ENCODE peak calls at places on chromosomes 4 and X, in six cellular contexts. H is K562, F is A549, I is H1, U is HepG2, K is GM12878. E is an unnamed sample.

GRCh38 chrX:1072637-1073377 is 139.6 kb downstream of the CRLF2 start:
- DNase-seq in U (peak; percentile 10), K (no peak), H (peak; percentile 38), I (peak; percentile 15), F (no peak), E (no peak)

GRCh38 chr4:81827568-81828202 is 356.0 kb upstream of the RASGEF1B start:
- DNase-seq in H (no peak), K (peak; percentile 20), U (no peak), I (no peak), F (no peak), E (no peak)

GRCh38 chr4:102620697-102621497 is 119.7 kb downstream of the NFKB1 start:
- DNase-seq in K (no peak), I (no peak), F (peak; percentile 82), H (peak; percentile 53), U (peak; percentile 92), E (peak; percentile 33)

GRCh38 chr4:153973942-153974341 is 185.1 kb upstream of the SFRP2 start:
- DNase-seq in F (no peak), H (no peak), U (no peak), K (no peak), I (no peak), E (no peak)

GRCh38 chr4:154574311-154574710 is 11.5 kb downstream of the FGB start:
- DNase-seq in H (no peak), I (no peak), U (no peak), F (no peak), K (no peak), E (no peak)

GRCh38 chrX:43224496-43224895 is 431.6 kb upstream of the MAOA start:
- DNase-seq in I (no peak), F (no peak), U (no peak), K (no peak), H (no peak), E (no peak)

GRCh38 chrX:153669174-153669890 is 4.3 kb downstream of the PNCK start:
- DNase-seq in U (no peak), K (no peak), I (no peak), F (no peak), H (peak; percentile 68), E (peak; percentile 83)

GRCh38 chr4:99473131-99473530 is 37.7 kb upstream of the C4orf17 start:
- DNase-seq in I (no peak), K (no peak), H (no peak), F (no peak), U (no peak), E (no peak)

GRCh38 chr4:67883463-67883862 is 339 bp downstream of the TMPRSS11D start:
- DNase-seq in I (no peak), U (no peak), H (no peak), F (no peak), K (no peak), E (no peak)

GRCh38 chrX:115449742-115450141 is 111.2 kb upstream of the PLS3 start:
- DNase-seq in H (no peak), K (no peak), I (no peak), F (peak; percentile 3), U (peak; percentile 39), E (no peak)

GRCh38 chr4:52932586-52933482 is 70.7 kb downstream of the RASL11B start:
- DNase-seq in I (no peak), F (no peak), H (no peak), U (no peak), K (no peak), E (no peak)

GRCh38 chr4:28436191-28437080 is 1575.8 kb downstream of the STIM2 start:
- DNase-seq in H (no peak), F (no peak), U (no peak), I (no peak), K (no peak), E (no peak)

GRCh38 chr4:134078230-134078914 is 123.2 kb downstream of the PABPC4L start:
- DNase-seq in H (no peak), K (no peak), F (no peak), U (no peak), I (no peak), E (no peak)

GRCh38 chrX:84170931-84171330 is 17.1 kb downstream of the RPS6KA6 start:
- DNase-seq in H (no peak), K (no peak), I (no peak), F (no peak), U (no peak), E (no peak)

GRCh38 chr4:47373174-47373573 is 90.3 kb downstream of the COMMD8 start:
- DNase-seq in U (no peak), H (no peak), F (no peak), K (no peak), I (no peak), E (no peak)

GRCh38 chr4:23171971-23172370 is 479.2 kb downstream of the GBA3 start:
- DNase-seq in I (no peak), F (no peak), U (no peak), H (no peak), K (no peak), E (no peak)

GRCh38 chrX:15761564-15762191 is 23.6 kb downstream of the CA5B start:
- DNase-seq in U (no peak), K (no peak), F (peak; percentile 7), I (no peak), H (peak; percentile 44), E (peak; percentile 62)

GRCh38 chrX:45524296-45524695 is 323.6 kb upstream of the DIPK2B start:
- DNase-seq in F (no peak), K (no peak), I (no peak), U (no peak), H (no peak), E (no peak)

GRCh38 chr4:10032625-10033024 is 11.3 kb upstream of the SLC2A9 start:
- DNase-seq in U (peak; percentile 73), H (no peak), F (peak; percentile 71), I (no peak), K (no peak), E (no peak)

GRCh38 chr4:10031663-10032590 is 10.6 kb upstream of the SLC2A9 start:
- DNase-seq in U (no peak), I (no peak), K (no peak), F (no peak), H (no peak), E (no peak)

GRCh38 chr4:10034612-10035104 is 13.4 kb upstream of the SLC2A9 start:
- DNase-seq in K (no peak), H (no peak), I (no peak), U (no peak), F (no peak), E (no peak)

GRCh38 chr4:10034136-10034535 is 12.8 kb upstream of the SLC2A9 start:
- DNase-seq in K (no peak), I (no peak), H (no peak), F (no peak), U (no peak), E (no peak)

GRCh38 chr4:10033191-10033881 is 12.0 kb upstream of the SLC2A9 start:
- DNase-seq in F (no peak), K (no peak), H (peak; percentile 33), U (no peak), I (no peak), E (no peak)
- TF ChIP-seq EP300 in F (no peak), K (no peak), H (no peak), U (no peak), I (no peak), E (no peak)

GRCh38 chrX:130057209-130057608 is 53.1 kb downstream of the ELF4 start:
- DNase-seq in H (no peak), K (no peak), I (no peak), U (no peak), F (no peak), E (no peak)

GRCh38 chrX:130058667-130059066 is 51.6 kb downstream of the ELF4 start:
- DNase-seq in U (no peak), F (no peak), H (no peak), I (no peak), K (no peak), E (no peak)

GRCh38 chrX:130055103-130055502 is 55.2 kb downstream of the ELF4 start:
- DNase-seq in H (no peak), K (no peak), F (no peak), I (no peak), U (no peak), E (no peak)

GRCh38 chrX:130055899-130056298 is 54.4 kb downstream of the ELF4 start:
- DNase-seq in H (no peak), F (no peak), I (no peak), U (no peak), K (no peak), E (no peak)

GRCh38 chrX:130060122-130061069 is 49.9 kb downstream of the ELF4 start:
- DNase-seq in K (no peak), I (no peak), F (peak; percentile 77), U (peak; percentile 30), H (peak; percentile 93), E (peak; percentile 98)
- TF ChIP-seq CHD2 in K (no peak), I (no peak), F (no peak), U (no peak), H (no peak), E (no peak)

DNA sequence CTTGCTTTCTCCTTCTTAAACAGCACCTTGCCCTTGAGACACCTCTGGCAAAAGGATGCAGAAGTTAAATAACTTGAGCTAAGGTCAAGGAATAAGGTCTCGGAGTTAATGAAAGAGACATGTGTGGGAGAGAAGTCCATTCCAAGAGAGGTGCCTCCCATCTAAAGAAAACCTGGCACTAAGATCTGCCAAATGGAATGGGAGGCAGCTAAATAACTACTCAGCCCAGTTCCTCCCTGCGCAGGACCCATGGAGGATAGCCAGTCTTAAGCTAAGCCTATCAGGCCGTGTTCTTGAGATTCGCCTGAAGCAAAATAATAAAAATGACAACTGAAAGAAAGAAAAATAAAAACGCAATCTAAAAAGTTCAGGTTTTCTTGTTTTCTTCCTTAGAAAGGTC is 20.7 kb upstream of the ELF4 start:
- DNase-seq in K (no peak), H (no peak), I (no peak), U (no peak), F (no peak), E (no peak)
- TF ChIP-seq EP300 in K (no peak), H (no peak), I (no peak), U (no peak), F (no peak), E (no peak)

GRCh38 chr4:10579700-10580099 is 104.9 kb downstream of the CLNK start:
- DNase-seq in F (no peak), I (no peak), U (no peak), H (no peak), K (no peak), E (no peak)

GRCh38 chr4:10584042-10584441 is 100.5 kb downstream of the CLNK start:
- DNase-seq in K (peak; percentile 49), U (peak; percentile 6), I (no peak), H (no peak), F (no peak), E (no peak)

GRCh38 chr4:10582966-10583365 is 101.6 kb downstream of the CLNK start:
- DNase-seq in H (no peak), F (no peak), I (no peak), U (no peak), K (no peak), E (no peak)

GRCh38 chr4:10581022-10581421 is 103.5 kb downstream of the CLNK start:
- DNase-seq in I (no peak), F (no peak), K (no peak), H (no peak), U (no peak), E (no peak)

DNA sequence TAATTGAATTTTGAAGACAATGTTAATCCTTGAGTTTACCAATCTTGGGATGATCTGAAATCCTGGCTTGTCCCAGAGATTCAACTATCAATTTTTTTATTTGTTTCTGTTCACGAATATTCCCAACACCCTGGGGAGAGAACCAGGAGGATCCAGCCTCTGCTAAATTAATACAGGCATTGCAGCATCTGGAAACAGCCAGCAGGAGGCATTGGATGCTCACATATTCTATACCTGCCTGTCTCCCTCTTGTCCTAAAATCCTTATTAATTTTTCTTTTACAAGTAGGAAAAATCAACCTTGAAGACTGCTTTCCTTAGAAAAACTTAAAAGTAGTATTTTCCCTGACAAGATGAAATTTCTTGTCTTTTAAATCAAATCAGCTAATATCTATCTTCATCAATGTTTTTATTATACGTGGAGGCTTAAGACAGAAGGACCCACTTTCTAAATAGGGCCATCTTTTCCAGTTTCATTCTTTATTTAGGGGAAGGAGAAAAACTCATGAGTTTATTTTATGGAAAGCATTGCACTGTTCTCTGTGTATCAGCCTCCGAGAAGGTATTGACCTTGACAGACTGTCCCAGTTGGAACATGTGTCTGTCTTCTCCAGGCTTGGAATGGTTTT is 102.4 kb downstream of the CLNK start:
- DNase-seq in H (peak; percentile 57), F (peak; percentile 33), U (peak; percentile 12), I (no peak), K (no peak), E (peak; percentile 27)
- TF ChIP-seq CHD2 in H (no peak), F (no peak), U (no peak), I (no peak), K (no peak), E (no peak)